ENCODE peak calls at places on chromosome 12, in ten cellular contexts. C is body of pancreas, J is fibroblast of mammary gland, U is lower leg skin, F is mucosa of descending colon, L is GM06990, K is NB4, W is nephron progenitor cell, P is GM12865, I is Calu3. Z is an unnamed sample.

GRCh38 chr12:131962069-131962468 is 12.3 kb downstream of the EP400 start:
- DNase-seq in C (no peak), J (no peak), U (peak; percentile 37), F (no peak), L (no peak), K (no peak), W (no peak), P (no peak), I (no peak), Z (no peak)

GRCh38 chr12:63826002-63826585 is 18.4 kb upstream of the SRGAP1 start:
- DNase-seq in C (no peak), J (peak; percentile 82), U (no peak), F (no peak), L (no peak), K (peak; percentile 67), W (no peak), P (peak; percentile 55), I (no peak), Z (no peak)

GRCh38 chr12:131987552-131987951 is 37.8 kb downstream of the EP400 start:
- DNase-seq in C (no peak), J (no peak), U (no peak), F (no peak), L (no peak), K (no peak), W (no peak), P (no peak), I (no peak), Z (no peak)

GRCh38 chr12:57428965-57429364 is 1.9 kb downstream of the R3HDM2 start:
- DNase-seq in C (no peak), J (no peak), U (peak; percentile 59), F (no peak), L (no peak), K (no peak), W (no peak), P (no peak), I (no peak), Z (no peak)

GRCh38 chr12:57838594-57839302 is 7.8 kb downstream of the CTDSP2 start:
- DNase-seq in C (no peak), J (peak; percentile 60), U (no peak), F (no peak), L (peak; percentile 44), K (no peak), W (no peak), P (peak; percentile 73), I (no peak), Z (no peak)

GRCh38 chr12:132847363-132848356 is 19.0 kb upstream of the GOLGA3 start:
- DNase-seq in C (no peak), J (no peak), U (no peak), F (no peak), L (no peak), K (no peak), W (no peak), P (no peak), I (no peak), Z (no peak)

GRCh38 chr12:76317976-76318375 is 30.2 kb downstream of the BBS10 start:
- DNase-seq in C (no peak), J (no peak), U (no peak), F (no peak), L (no peak), K (no peak), W (no peak), P (no peak), I (no peak), Z (no peak)

GRCh38 chr12:64528616-64529015 is 76.7 kb downstream of the TBK1 start:
- DNase-seq in C (no peak), J (peak; percentile 45), U (no peak), F (no peak), L (no peak), K (peak; percentile 31), W (no peak), P (no peak), I (no peak), Z (no peak)

GRCh38 chr12:47813491-47814196 is 6.1 kb downstream of the HDAC7 start:
- DNase-seq in C (no peak), J (peak; percentile 28), U (no peak), F (no peak), L (no peak), K (peak; percentile 91), W (no peak), P (peak; percentile 79), I (no peak), Z (no peak)

GRCh38 chr12:93153321-93153720 is 224.2 kb upstream of the EEA1 start:
- DNase-seq in C (no peak), J (peak; percentile 84), U (no peak), F (no peak), L (no peak), K (no peak), W (no peak), P (no peak), I (no peak), Z (no peak)

GRCh38 chr12:91896725-91897515 is 248.7 kb downstream of the BTG1 start:
- DNase-seq in C (no peak), J (peak; percentile 42), U (peak; percentile 89), F (no peak), L (no peak), K (no peak), W (no peak), P (no peak), I (no peak), Z (no peak)

GRCh38 chr12:53976172-53976822 is 1.5 kb upstream of the HOTAIR start:
- DNase-seq in C (no peak), J (no peak), U (no peak), F (no peak), L (no peak), K (no peak), W (no peak), P (no peak), I (no peak), Z (no peak)

GRCh38 chr12:56425188-56425587 is 24.0 kb downstream of the TIMELESS start:
- DNase-seq in C (no peak), J (no peak), U (no peak), F (no peak), L (no peak), K (no peak), W (no peak), P (no peak), I (no peak), Z (no peak)
- TF ChIP-seq CTCF in C (no peak), J (no peak), U (no peak), F (no peak), L (no peak), K (no peak), W (no peak), P (no peak), I (no peak), Z (no peak)

DNA sequence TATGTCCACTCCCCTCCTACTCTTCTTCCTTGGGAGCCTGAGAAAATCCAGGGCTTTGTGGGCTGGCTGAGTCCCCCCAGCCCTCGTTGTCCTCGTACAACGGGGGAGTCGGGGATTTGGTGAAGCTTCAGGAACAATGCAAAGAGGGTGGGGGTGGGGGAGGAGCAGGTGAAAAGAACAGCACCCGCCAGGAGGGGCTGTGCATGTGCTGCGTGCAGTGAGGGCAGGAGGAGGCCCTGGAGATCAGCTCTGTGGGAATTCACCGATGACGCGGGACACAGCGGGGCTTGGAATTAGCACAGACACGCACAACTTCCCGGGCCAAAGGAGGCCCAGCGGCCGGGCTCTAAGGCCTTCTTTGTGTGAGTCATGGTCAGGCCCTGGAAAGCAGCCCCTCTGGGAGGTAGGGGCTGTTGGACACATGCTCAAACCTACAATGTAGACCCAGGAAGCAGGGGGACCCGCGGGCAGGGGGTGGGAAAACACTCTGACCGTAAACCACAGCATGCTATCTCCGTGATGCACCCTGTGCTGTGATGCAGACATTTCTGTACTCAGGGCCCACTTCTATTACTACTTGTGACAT is 32.8 kb downstream of the RBM19 start:
- DNase-seq in C (no peak), J (peak; percentile 89), U (no peak), F (no peak), L (no peak), K (no peak), W (peak; percentile 38), P (no peak), I (no peak), Z (no peak)
- TF ChIP-seq CTCF in C (no peak), J (no peak), U (no peak), F (no peak), L (no peak), K (no peak), W (no peak), P (no peak), I (no peak), Z (no peak)

GRCh38 chr12:43113153-43113552 is 438.9 kb downstream of the ADAMTS20 start:
- DNase-seq in C (no peak), J (peak; percentile 87), U (no peak), F (no peak), L (no peak), K (peak; percentile 9), W (no peak), P (no peak), I (no peak), Z (no peak)
- TF ChIP-seq CTCF in C (no peak), J (peak; percentile 50), U (no peak), F (no peak), L (no peak), K (no peak), W (no peak), P (no peak), I (no peak), Z (no peak)

DNA sequence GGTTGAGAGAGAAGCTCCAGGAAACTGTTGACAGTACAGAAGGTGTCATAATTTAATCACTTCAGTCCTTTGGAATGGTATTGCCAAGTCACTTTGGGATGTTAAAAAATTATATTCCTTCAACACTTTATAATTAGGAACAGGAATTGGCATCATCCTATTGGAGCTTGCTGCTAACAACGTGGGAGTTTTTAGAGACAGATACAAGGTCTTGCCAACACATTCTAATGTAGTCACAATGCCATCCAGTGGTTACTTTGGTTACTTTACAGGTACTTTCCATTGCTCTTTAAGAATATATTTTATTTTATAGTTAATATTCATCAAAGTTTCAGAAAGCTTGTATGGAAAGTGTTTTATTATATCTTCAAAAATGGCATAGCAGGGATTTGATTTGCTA is 310.1 kb downstream of the SYT1 start:
- DNase-seq in C (no peak), J (peak; percentile 74), U (no peak), F (no peak), L (no peak), K (peak; percentile 37), W (no peak), P (peak; percentile 35), I (peak; percentile 20), Z (no peak)
- TF ChIP-seq CTCF in C (peak; percentile 44), J (peak; percentile 37), U (no peak), F (no peak), L (peak; percentile 27), K (no peak), W (no peak), P (peak; percentile 24), I (peak; percentile 35), Z (no peak)

GRCh38 chr12:2877047-2877958 is at the start of the genes FOXM1 and RHNO1:
- DNase-seq in C (peak; percentile 92), J (peak; percentile 85), U (peak; percentile 98), F (peak; percentile 94), L (peak; percentile 89), K (peak; percentile 91), W (peak; percentile 93), P (peak; percentile 92), I (peak; percentile 90), Z (peak; percentile 71)
- TF ChIP-seq CTCF in C (peak; percentile 1), J (no peak), U (no peak), F (no peak), L (no peak), K (no peak), W (no peak), P (no peak), I (no peak), Z (no peak)

Z was measured in omental fat pad.